ENCODE peak calls at places on chromosome 3, in eight cellular contexts. One of them, this sample, is unnamed.

GRCh38 chr3:157532529-157533297 is 29.5 kb upstream of the VEPH1 start:
- DNase-seq in cardiac fibroblast: peak; percentile 97
- DNase-seq in NB4: peak; percentile 73
- DNase-seq in fibroblast of the aortic adventitia: peak; percentile 96
- DNase-seq in GM12865: peak; percentile 66
- DNase-seq in MM.1S: peak; percentile 74
- DNase-seq in esophagus squamous epithelium: no peak
- DNase-seq in CD8-positive, alpha-beta T cell: no peak
- DNase-seq in this sample: no peak

GRCh38 chr3:74301058-74301457 is 313.4 kb downstream of the CNTN3 start:
- DNase-seq in NB4: no peak
- DNase-seq in CD8-positive, alpha-beta T cell: no peak
- DNase-seq in GM12865: no peak
- DNase-seq in esophagus squamous epithelium: no peak
- DNase-seq in fibroblast of the aortic adventitia: no peak
- DNase-seq in MM.1S: no peak
- DNase-seq in cardiac fibroblast: no peak
- DNase-seq in this sample: no peak

GRCh38 chr3:123291404-123291803 is 89.7 kb downstream of the SEC22A start:
- DNase-seq in CD8-positive, alpha-beta T cell: no peak
- DNase-seq in MM.1S: no peak
- DNase-seq in cardiac fibroblast: no peak
- DNase-seq in GM12865: no peak
- DNase-seq in fibroblast of the aortic adventitia: no peak
- DNase-seq in esophagus squamous epithelium: no peak
- DNase-seq in NB4: no peak
- DNase-seq in this sample: no peak

GRCh38 chr3:167350245-167350862 is 29.7 kb downstream of the ZBBX start:
- DNase-seq in MM.1S: peak; percentile 58
- DNase-seq in esophagus squamous epithelium: no peak
- DNase-seq in CD8-positive, alpha-beta T cell: no peak
- DNase-seq in GM12865: peak; percentile 26
- DNase-seq in fibroblast of the aortic adventitia: peak; percentile 12
- DNase-seq in cardiac fibroblast: peak; percentile 5
- DNase-seq in NB4: peak; percentile 54
- DNase-seq in this sample: no peak

GRCh38 chr3:170809021-170809974 is 60.7 kb downstream of the RPL22L1 start:
- DNase-seq in NB4: peak; percentile 54
- DNase-seq in esophagus squamous epithelium: no peak
- DNase-seq in fibroblast of the aortic adventitia: peak; percentile 89
- DNase-seq in MM.1S: peak; percentile 37
- DNase-seq in cardiac fibroblast: peak; percentile 90
- DNase-seq in CD8-positive, alpha-beta T cell: no peak
- DNase-seq in GM12865: peak; percentile 41
- DNase-seq in this sample: peak; percentile 7

GRCh38 chr3:112017081-112017480 is 17.5 kb upstream of the TMPRSS7 start:
- DNase-seq in esophagus squamous epithelium: no peak
- DNase-seq in cardiac fibroblast: peak; percentile 46
- DNase-seq in fibroblast of the aortic adventitia: no peak
- DNase-seq in NB4: peak; percentile 6
- DNase-seq in GM12865: no peak
- DNase-seq in MM.1S: no peak
- DNase-seq in CD8-positive, alpha-beta T cell: no peak
- DNase-seq in this sample: no peak

GRCh38 chr3:184289426-184289938 is 9.6 kb upstream of the PSMD2 start:
- DNase-seq in NB4: peak; percentile 72
- DNase-seq in GM12865: peak; percentile 60
- DNase-seq in MM.1S: peak; percentile 65
- DNase-seq in fibroblast of the aortic adventitia: peak; percentile 60
- DNase-seq in CD8-positive, alpha-beta T cell: peak; percentile 57
- DNase-seq in cardiac fibroblast: peak; percentile 60
- DNase-seq in esophagus squamous epithelium: no peak
- DNase-seq in this sample: no peak

GRCh38 chr3:134309987-134310700 is 59.5 kb upstream of the RYK start:
- DNase-seq in CD8-positive, alpha-beta T cell: no peak
- DNase-seq in cardiac fibroblast: no peak
- DNase-seq in MM.1S: peak; percentile 15
- DNase-seq in GM12865: no peak
- DNase-seq in fibroblast of the aortic adventitia: no peak
- DNase-seq in esophagus squamous epithelium: no peak
- DNase-seq in NB4: peak; percentile 50
- DNase-seq in this sample: no peak

GRCh38 chr3:25904248-25904647 is 114.4 kb downstream of the OXSM start:
- DNase-seq in esophagus squamous epithelium: no peak
- DNase-seq in GM12865: no peak
- DNase-seq in CD8-positive, alpha-beta T cell: no peak
- DNase-seq in fibroblast of the aortic adventitia: no peak
- DNase-seq in MM.1S: no peak
- DNase-seq in cardiac fibroblast: no peak
- DNase-seq in NB4: peak; percentile 6
- DNase-seq in this sample: no peak

GRCh38 chr3:183862610-183863009 is 22.1 kb downstream of the PARL start:
- DNase-seq in cardiac fibroblast: no peak
- DNase-seq in GM12865: no peak
- DNase-seq in MM.1S: no peak
- DNase-seq in esophagus squamous epithelium: no peak
- DNase-seq in NB4: no peak
- DNase-seq in CD8-positive, alpha-beta T cell: no peak
- DNase-seq in fibroblast of the aortic adventitia: no peak
- DNase-seq in this sample: no peak

GRCh38 chr3:4429648-4430350 is 37.3 kb downstream of the SUMF1 start:
- DNase-seq in NB4: no peak
- DNase-seq in cardiac fibroblast: no peak
- DNase-seq in MM.1S: no peak
- DNase-seq in GM12865: no peak
- DNase-seq in esophagus squamous epithelium: no peak
- DNase-seq in CD8-positive, alpha-beta T cell: no peak
- DNase-seq in fibroblast of the aortic adventitia: no peak
- DNase-seq in this sample: no peak

GRCh38 chr3:87298111-87298718 is 21.8 kb upstream of the POU1F1 start:
- DNase-seq in cardiac fibroblast: peak; percentile 68
- DNase-seq in NB4: peak; percentile 46
- DNase-seq in esophagus squamous epithelium: no peak
- DNase-seq in CD8-positive, alpha-beta T cell: no peak
- DNase-seq in GM12865: peak; percentile 34
- DNase-seq in fibroblast of the aortic adventitia: peak; percentile 66
- DNase-seq in MM.1S: peak; percentile 46
- DNase-seq in this sample: no peak

GRCh38 chr3:126540946-126541627 is 17.1 kb downstream of the CHST13 start:
- DNase-seq in esophagus squamous epithelium: no peak
- DNase-seq in GM12865: no peak
- DNase-seq in MM.1S: no peak
- DNase-seq in CD8-positive, alpha-beta T cell: no peak
- DNase-seq in fibroblast of the aortic adventitia: no peak
- DNase-seq in cardiac fibroblast: no peak
- DNase-seq in NB4: peak; percentile 92
- DNase-seq in this sample: no peak

GRCh38 chr3:42581400-42581708 is 413 bp downstream of the SEC22C start:
- DNase-seq in cardiac fibroblast: no peak
- DNase-seq in fibroblast of the aortic adventitia: peak; percentile 31
- DNase-seq in NB4: no peak
- DNase-seq in CD8-positive, alpha-beta T cell: no peak
- DNase-seq in MM.1S: no peak
- DNase-seq in GM12865: no peak
- DNase-seq in esophagus squamous epithelium: no peak
- DNase-seq in this sample: no peak
- H3K4me3 ChIP-seq in cardiac fibroblast: peak overlapping the region; percentile 78
- H3K4me3 ChIP-seq in fibroblast of the aortic adventitia: peak overlapping the region; percentile 82
- H3K4me3 ChIP-seq in NB4: peak overlapping the region; percentile 82
- H3K4me3 ChIP-seq in CD8-positive, alpha-beta T cell: peak overlapping the region; percentile 88
- H3K4me3 ChIP-seq in MM.1S: peak overlapping the region; percentile 94
- H3K4me3 ChIP-seq in GM12865: peak overlapping the region; percentile 82
- H3K4me3 ChIP-seq in esophagus squamous epithelium: peak overlapping the region; percentile 71
- H3K4me3 ChIP-seq in this sample: peak overlapping the region; percentile 78

GRCh38 chr3:129965937-129966336 is 8.6 kb upstream of the TRH start:
- DNase-seq in CD8-positive, alpha-beta T cell: no peak
- DNase-seq in GM12865: no peak
- DNase-seq in MM.1S: no peak
- DNase-seq in cardiac fibroblast: no peak
- DNase-seq in fibroblast of the aortic adventitia: no peak
- DNase-seq in esophagus squamous epithelium: no peak
- DNase-seq in NB4: no peak
- DNase-seq in this sample: no peak

GRCh38 chr3:129962600-129962999 is 11.9 kb upstream of the TRH start:
- DNase-seq in CD8-positive, alpha-beta T cell: no peak
- DNase-seq in fibroblast of the aortic adventitia: no peak
- DNase-seq in cardiac fibroblast: no peak
- DNase-seq in GM12865: no peak
- DNase-seq in NB4: no peak
- DNase-seq in MM.1S: no peak
- DNase-seq in esophagus squamous epithelium: no peak
- DNase-seq in this sample: no peak

GRCh38 chr3:129966876-129967275 is 7.6 kb upstream of the TRH start:
- DNase-seq in GM12865: no peak
- DNase-seq in esophagus squamous epithelium: no peak
- DNase-seq in MM.1S: no peak
- DNase-seq in NB4: no peak
- DNase-seq in cardiac fibroblast: no peak
- DNase-seq in fibroblast of the aortic adventitia: no peak
- DNase-seq in CD8-positive, alpha-beta T cell: no peak
- DNase-seq in this sample: no peak

GRCh38 chr3:129958715-129959114 is 15.8 kb upstream of the TRH start:
- DNase-seq in fibroblast of the aortic adventitia: no peak
- DNase-seq in cardiac fibroblast: no peak
- DNase-seq in NB4: no peak
- DNase-seq in MM.1S: no peak
- DNase-seq in esophagus squamous epithelium: no peak
- DNase-seq in GM12865: no peak
- DNase-seq in CD8-positive, alpha-beta T cell: no peak
- DNase-seq in this sample: no peak

DNA sequence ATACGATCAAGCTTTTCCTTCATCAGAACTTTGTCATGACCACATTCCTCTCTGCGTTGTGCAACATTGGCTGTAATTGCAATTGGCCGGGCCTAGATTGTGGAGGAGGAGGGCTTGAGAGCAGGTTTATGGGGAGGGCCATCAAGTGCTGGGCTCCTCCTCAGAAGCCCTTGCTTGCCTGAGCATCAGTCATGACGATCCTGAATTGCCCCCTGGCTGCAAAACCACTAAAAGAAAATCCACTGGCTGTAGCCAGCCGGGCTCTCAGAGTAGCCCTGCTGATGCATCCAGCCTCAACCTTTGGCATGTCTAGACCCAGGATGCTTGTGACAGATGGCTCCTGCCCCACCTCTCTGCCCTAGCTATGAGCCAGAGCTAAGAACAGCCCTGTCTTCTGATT is 13.4 kb upstream of the TRH start:
- DNase-seq in fibroblast of the aortic adventitia: no peak
- DNase-seq in MM.1S: no peak
- DNase-seq in cardiac fibroblast: no peak
- DNase-seq in esophagus squamous epithelium: no peak
- DNase-seq in CD8-positive, alpha-beta T cell: no peak
- DNase-seq in NB4: peak; percentile 62
- DNase-seq in GM12865: no peak
- DNase-seq in this sample: no peak
- H3K4me3 ChIP-seq in fibroblast of the aortic adventitia: no peak overlapping the region
- H3K4me3 ChIP-seq in MM.1S: no peak overlapping the region
- H3K4me3 ChIP-seq in cardiac fibroblast: no peak overlapping the region
- H3K4me3 ChIP-seq in esophagus squamous epithelium: no peak overlapping the region
- H3K4me3 ChIP-seq in CD8-positive, alpha-beta T cell: no peak overlapping the region
- H3K4me3 ChIP-seq in NB4: no peak overlapping the region
- H3K4me3 ChIP-seq in GM12865: no peak overlapping the region
- H3K4me3 ChIP-seq in this sample: no peak overlapping the region

DNA sequence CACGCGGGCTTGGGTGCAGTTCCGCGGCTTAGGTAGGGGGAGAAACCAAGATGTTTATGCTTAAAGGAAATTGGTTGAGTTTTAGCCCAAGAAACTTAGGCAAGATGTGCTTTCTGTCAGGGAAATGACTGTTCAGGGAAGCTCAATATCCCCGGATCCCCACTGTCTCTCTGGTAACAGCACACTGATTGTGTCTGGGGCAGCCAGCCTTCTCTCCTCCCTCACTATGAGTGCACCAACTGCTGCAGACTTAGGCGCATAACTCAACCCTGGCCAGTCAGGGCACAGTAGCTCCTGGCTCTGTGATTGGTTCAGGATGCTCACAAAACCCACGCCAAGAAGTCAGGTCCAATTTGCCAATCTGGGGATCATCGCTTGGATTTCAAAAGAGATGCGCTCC is 42.6 kb upstream of the CACNA2D3 start:
- DNase-seq in GM12865: no peak
- DNase-seq in cardiac fibroblast: no peak
- DNase-seq in NB4: no peak
- DNase-seq in CD8-positive, alpha-beta T cell: no peak
- DNase-seq in esophagus squamous epithelium: no peak
- DNase-seq in MM.1S: no peak
- DNase-seq in fibroblast of the aortic adventitia: no peak
- DNase-seq in this sample: no peak
- H3K4me3 ChIP-seq in GM12865: no peak overlapping the region
- H3K4me3 ChIP-seq in cardiac fibroblast: no peak overlapping the region
- H3K4me3 ChIP-seq in NB4: no peak overlapping the region
- H3K4me3 ChIP-seq in CD8-positive, alpha-beta T cell: no peak overlapping the region
- H3K4me3 ChIP-seq in esophagus squamous epithelium: no peak overlapping the region
- H3K4me3 ChIP-seq in MM.1S: no peak overlapping the region
- H3K4me3 ChIP-seq in fibroblast of the aortic adventitia: no peak overlapping the region
- H3K4me3 ChIP-seq in this sample: no peak overlapping the region

DNA sequence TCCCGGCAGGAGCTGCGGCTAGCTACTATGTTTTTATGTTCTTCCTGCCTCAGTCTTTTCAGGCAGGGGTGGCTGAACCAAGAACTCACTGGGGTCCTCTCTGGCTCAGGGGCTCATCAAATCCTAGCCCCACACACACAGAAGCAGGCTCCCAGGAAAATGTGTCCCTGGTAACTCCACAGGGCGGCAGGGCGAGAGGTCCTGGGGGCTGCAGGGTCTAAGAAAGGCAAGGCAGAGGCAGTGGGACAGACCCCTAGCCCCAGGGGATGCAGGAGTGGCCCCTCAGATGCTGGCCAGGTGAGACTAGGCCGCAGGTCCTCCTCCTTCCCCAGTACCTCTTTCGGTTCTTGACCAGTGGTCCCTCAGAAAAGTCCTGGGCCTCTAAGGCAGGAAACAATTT is 48.9 kb downstream of the PTH1R start:
- DNase-seq in esophagus squamous epithelium: no peak
- DNase-seq in cardiac fibroblast: no peak
- DNase-seq in GM12865: no peak
- DNase-seq in fibroblast of the aortic adventitia: no peak
- DNase-seq in NB4: no peak
- DNase-seq in MM.1S: no peak
- DNase-seq in CD8-positive, alpha-beta T cell: no peak
- DNase-seq in this sample: no peak
- H3K4me3 ChIP-seq in esophagus squamous epithelium: no peak overlapping the region
- H3K4me3 ChIP-seq in cardiac fibroblast: no peak overlapping the region
- H3K4me3 ChIP-seq in GM12865: peak overlapping the region; percentile 48
- H3K4me3 ChIP-seq in fibroblast of the aortic adventitia: no peak overlapping the region
- H3K4me3 ChIP-seq in NB4: peak overlapping the region; percentile 2
- H3K4me3 ChIP-seq in MM.1S: no peak overlapping the region
- H3K4me3 ChIP-seq in CD8-positive, alpha-beta T cell: no peak overlapping the region
- H3K4me3 ChIP-seq in this sample: peak overlapping the region; percentile 39

GRCh38 chr3:12338595-12339546 is 50.0 kb downstream of the PPARG start:
- DNase-seq in NB4: no peak
- DNase-seq in esophagus squamous epithelium: no peak
- DNase-seq in CD8-positive, alpha-beta T cell: no peak
- DNase-seq in MM.1S: no peak
- DNase-seq in fibroblast of the aortic adventitia: no peak
- DNase-seq in GM12865: no peak
- DNase-seq in cardiac fibroblast: no peak
- DNase-seq in this sample: no peak
- H3K4me3 ChIP-seq in NB4: no peak overlapping the region
- H3K4me3 ChIP-seq in esophagus squamous epithelium: no peak overlapping the region
- H3K4me3 ChIP-seq in CD8-positive, alpha-beta T cell: no peak overlapping the region
- H3K4me3 ChIP-seq in MM.1S: no peak overlapping the region
- H3K4me3 ChIP-seq in fibroblast of the aortic adventitia: no peak overlapping the region
- H3K4me3 ChIP-seq in GM12865: no peak overlapping the region
- H3K4me3 ChIP-seq in cardiac fibroblast: no peak overlapping the region
- H3K4me3 ChIP-seq in this sample: no peak overlapping the region